ENCODE peak calls at places on chromosomes 13 and 19, in six cellular contexts. One of them, this sample, is unnamed. For H3K9me3, the result is how much of the 10 kb centered on the place peaks cover.

GRCh38 chr19:15779756-15780476 is 7.5 kb upstream of the OR10H5 start:
- DNase-seq in body of pancreas: peak
- DNase-seq in adipocyte: peak
- DNase-seq in astrocyte: no peak
- DNase-seq in fibroblast of lung: no peak
- DNase-seq in A549: peak
- DNase-seq in this sample: peak

GRCh38 chr13:80050252-80050651 is 290.7 kb downstream of the SPRY2 start:
- DNase-seq in body of pancreas: no peak
- DNase-seq in adipocyte: no peak
- DNase-seq in astrocyte: peak
- DNase-seq in fibroblast of lung: no peak
- DNase-seq in A549: no peak
- DNase-seq in this sample: no peak

GRCh38 chr13:112606125-112607001 is 18.4 kb upstream of the TUBGCP3 start:
- DNase-seq in body of pancreas: peak
- DNase-seq in adipocyte: peak
- DNase-seq in astrocyte: peak
- DNase-seq in fibroblast of lung: peak
- DNase-seq in A549: peak
- DNase-seq in this sample: peak

GRCh38 chr13:26406791-26407190 is 150.7 kb upstream of the WASF3 start:
- DNase-seq in body of pancreas: no peak
- DNase-seq in adipocyte: no peak
- DNase-seq in astrocyte: no peak
- DNase-seq in fibroblast of lung: no peak
- DNase-seq in A549: no peak
- DNase-seq in this sample: no peak

GRCh38 chr19:51124729-51125128 is at the start of gene SIGLEC9:
- DNase-seq in body of pancreas: no peak
- DNase-seq in adipocyte: no peak
- DNase-seq in astrocyte: no peak
- DNase-seq in fibroblast of lung: no peak
- DNase-seq in A549: no peak
- DNase-seq in this sample: no peak

GRCh38 chr19:48812094-48812929 is 1.5 kb upstream of the BCAT2 start:
- DNase-seq in body of pancreas: peak
- DNase-seq in adipocyte: peak
- DNase-seq in astrocyte: peak
- DNase-seq in fibroblast of lung: peak
- DNase-seq in A549: peak
- DNase-seq in this sample: peak

GRCh38 chr13:78015782-78016181 is 97.2 kb upstream of the EDNRB start:
- DNase-seq in body of pancreas: no peak
- DNase-seq in adipocyte: no peak
- DNase-seq in astrocyte: no peak
- DNase-seq in fibroblast of lung: no peak
- DNase-seq in A549: no peak
- DNase-seq in this sample: no peak

GRCh38 chr13:72599148-72599743 is 128.2 kb downstream of the MZT1 start:
- DNase-seq in body of pancreas: no peak
- DNase-seq in adipocyte: no peak
- DNase-seq in astrocyte: no peak
- DNase-seq in fibroblast of lung: no peak
- DNase-seq in A549: no peak
- DNase-seq in this sample: no peak

GRCh38 chr19:47511681-47512080 is 3.2 kb downstream of the NAPA start:
- DNase-seq in body of pancreas: no peak
- DNase-seq in adipocyte: no peak
- DNase-seq in astrocyte: no peak
- DNase-seq in fibroblast of lung: no peak
- DNase-seq in A549: no peak
- DNase-seq in this sample: peak

GRCh38 chr19:13959962-13960862 is 7.9 kb downstream of the DCAF15 start:
- DNase-seq in body of pancreas: no peak
- DNase-seq in adipocyte: no peak
- DNase-seq in astrocyte: no peak
- DNase-seq in fibroblast of lung: no peak
- DNase-seq in A549: no peak
- DNase-seq in this sample: peak

GRCh38 chr19:13964776-13965175 is 12.5 kb downstream of the DCAF15 start:
- DNase-seq in body of pancreas: no peak
- DNase-seq in adipocyte: peak
- DNase-seq in astrocyte: peak
- DNase-seq in fibroblast of lung: peak
- DNase-seq in A549: no peak
- DNase-seq in this sample: peak

GRCh38 chr13:31001647-31002046 is 69.2 kb downstream of the TEX26 start:
- DNase-seq in body of pancreas: no peak
- DNase-seq in adipocyte: no peak
- DNase-seq in astrocyte: peak
- DNase-seq in fibroblast of lung: no peak
- DNase-seq in A549: no peak
- DNase-seq in this sample: no peak

GRCh38 chr19:7550987-7551761 is 15.7 kb downstream of the PNPLA6 start:
- DNase-seq in body of pancreas: peak
- DNase-seq in adipocyte: peak
- DNase-seq in astrocyte: no peak
- DNase-seq in fibroblast of lung: peak
- DNase-seq in A549: peak
- DNase-seq in this sample: no peak

GRCh38 chr13:52003551-52003950 is 7.7 kb downstream of the ATP7B start:
- DNase-seq in body of pancreas: no peak
- DNase-seq in adipocyte: no peak
- DNase-seq in astrocyte: no peak
- DNase-seq in fibroblast of lung: no peak
- DNase-seq in A549: peak
- DNase-seq in this sample: no peak

GRCh38 chr19:49795615-49796014 is 17.5 kb downstream of the FUZ start:
- DNase-seq in body of pancreas: no peak
- DNase-seq in adipocyte: no peak
- DNase-seq in astrocyte: no peak
- DNase-seq in fibroblast of lung: no peak
- DNase-seq in A549: no peak
- DNase-seq in this sample: no peak

GRCh38 chr19:36115453-36116343 is at the start of gene TBCB:
- DNase-seq in body of pancreas: no peak
- DNase-seq in adipocyte: no peak
- DNase-seq in astrocyte: peak
- DNase-seq in fibroblast of lung: peak
- DNase-seq in A549: peak
- DNase-seq in this sample: no peak

GRCh38 chr19:1130801-1131717 is 27.3 kb downstream of the GPX4 start:
- DNase-seq in body of pancreas: no peak
- DNase-seq in adipocyte: peak
- DNase-seq in astrocyte: no peak
- DNase-seq in fibroblast of lung: no peak
- DNase-seq in A549: no peak
- DNase-seq in this sample: no peak
- H3K4me3 ChIP-seq in body of pancreas: no peak
- H3K4me3 ChIP-seq in adipocyte: peak
- H3K4me3 ChIP-seq in astrocyte: peak
- H3K4me3 ChIP-seq in fibroblast of lung: peak
- H3K4me3 ChIP-seq in A549: no peak
- H3K4me3 ChIP-seq in this sample: peak

DNA sequence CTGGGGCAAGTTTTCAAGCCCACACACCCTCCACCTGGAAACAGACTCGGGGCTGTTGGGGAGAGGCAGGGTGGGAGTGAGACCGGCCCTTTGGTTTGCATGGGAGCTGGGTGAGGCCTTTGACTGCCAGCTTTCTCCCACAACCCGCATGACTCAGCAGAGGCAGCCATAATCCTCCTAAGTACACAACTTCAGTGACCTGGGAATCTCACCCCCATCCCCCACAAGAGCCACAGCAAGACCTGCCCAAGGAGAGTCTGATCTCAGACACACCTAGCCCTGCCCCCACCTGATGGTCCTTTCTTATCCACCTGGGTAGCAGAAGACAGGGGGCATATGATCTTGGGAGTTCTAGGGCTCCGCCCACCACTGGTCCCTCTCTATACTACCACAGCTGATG is 1615.4 kb downstream of the EFNB2 start:
- DNase-seq in body of pancreas: no peak
- DNase-seq in adipocyte: no peak
- DNase-seq in astrocyte: no peak
- DNase-seq in fibroblast of lung: no peak
- DNase-seq in A549: no peak
- DNase-seq in this sample: no peak
- H3K9me3 ChIP-seq in body of pancreas: under half
- H3K9me3 ChIP-seq in adipocyte: under half
- H3K9me3 ChIP-seq in astrocyte: under half
- H3K9me3 ChIP-seq in fibroblast of lung: under half
- H3K9me3 ChIP-seq in A549: under half
- H3K9me3 ChIP-seq in this sample: under half

GRCh38 chr13:110347535-110348308 is 40.6 kb downstream of the COL4A2 start:
- DNase-seq in body of pancreas: no peak
- DNase-seq in adipocyte: peak
- DNase-seq in astrocyte: peak
- DNase-seq in fibroblast of lung: peak
- DNase-seq in A549: peak
- DNase-seq in this sample: peak
- H3K4me3 ChIP-seq in body of pancreas: no peak
- H3K4me3 ChIP-seq in adipocyte: peak
- H3K4me3 ChIP-seq in astrocyte: peak
- H3K4me3 ChIP-seq in fibroblast of lung: no peak
- H3K4me3 ChIP-seq in A549: no peak
- H3K4me3 ChIP-seq in this sample: no peak

DNA sequence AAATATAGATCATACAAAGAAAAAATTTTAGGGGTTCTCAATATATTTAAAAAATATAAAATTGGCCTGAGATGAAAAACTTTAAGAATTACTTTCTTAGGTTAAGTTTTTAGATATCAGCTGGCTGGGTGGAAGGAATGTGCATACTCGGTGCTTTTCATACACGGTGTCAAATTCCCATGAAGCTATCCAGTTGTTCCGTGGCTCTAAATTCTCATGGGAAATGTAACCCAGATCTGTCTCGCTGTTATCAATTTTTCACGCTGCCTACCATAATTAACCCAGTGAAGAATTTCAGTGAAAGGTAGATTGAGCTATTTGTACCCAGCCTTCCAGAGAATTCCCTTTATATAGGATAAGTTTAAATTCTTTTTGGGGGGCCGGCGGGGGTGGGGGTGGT is 11.6 kb upstream of the ZNF835 start:
- DNase-seq in body of pancreas: no peak
- DNase-seq in adipocyte: no peak
- DNase-seq in astrocyte: no peak
- DNase-seq in fibroblast of lung: no peak
- DNase-seq in A549: no peak
- DNase-seq in this sample: no peak
- H3K9me3 ChIP-seq in body of pancreas: under half
- H3K9me3 ChIP-seq in adipocyte: under half
- H3K9me3 ChIP-seq in astrocyte: under half
- H3K9me3 ChIP-seq in fibroblast of lung: under half
- H3K9me3 ChIP-seq in A549: under half
- H3K9me3 ChIP-seq in this sample: under half

This sample was measured in MG63.